ENCODE peak calls at places on chromosomes 13 and 19, in seven cellular contexts. One of them, this sample, is unnamed.

GRCh38 chr13:31885994-31886393 is 145.6 kb upstream of the FRY start:
- DNase-seq in GM13976: no peak
- DNase-seq in activated CD4-positive, alpha-beta T cell treated with anti-CD3 and anti-CD28 coated beads, Interleukin-2, amount 50 U/mL, for 48 hours: no peak
- DNase-seq in globus pallidus: no peak
- DNase-seq in posterior cingulate gyrus: no peak
- DNase-seq in occipital lobe: no peak
- DNase-seq in substantia nigra: no peak
- DNase-seq in this sample: no peak

GRCh38 chr19:51157265-51157664 is 15.2 kb downstream of the SIGLEC7 start:
- DNase-seq in GM13976: no peak
- DNase-seq in activated CD4-positive, alpha-beta T cell treated with anti-CD3 and anti-CD28 coated beads, Interleukin-2, amount 50 U/mL, for 48 hours: no peak
- DNase-seq in globus pallidus: no peak
- DNase-seq in posterior cingulate gyrus: no peak
- DNase-seq in occipital lobe: no peak
- DNase-seq in substantia nigra: no peak
- DNase-seq in this sample: no peak

GRCh38 chr19:57241181-57241580 is 749 bp downstream of the ZNF805 start:
- DNase-seq in GM13976: no peak
- DNase-seq in activated CD4-positive, alpha-beta T cell treated with anti-CD3 and anti-CD28 coated beads, Interleukin-2, amount 50 U/mL, for 48 hours: no peak
- DNase-seq in globus pallidus: no peak
- DNase-seq in posterior cingulate gyrus: no peak
- DNase-seq in occipital lobe: no peak
- DNase-seq in substantia nigra: no peak
- DNase-seq in this sample: no peak

GRCh38 chr13:20828540-20829364 is 55.0 kb upstream of the EEF1AKMT1 start:
- DNase-seq in GM13976: peak; percentile 34
- DNase-seq in activated CD4-positive, alpha-beta T cell treated with anti-CD3 and anti-CD28 coated beads, Interleukin-2, amount 50 U/mL, for 48 hours: peak; percentile 5
- DNase-seq in globus pallidus: peak; percentile 63
- DNase-seq in posterior cingulate gyrus: no peak
- DNase-seq in occipital lobe: no peak
- DNase-seq in substantia nigra: no peak
- DNase-seq in this sample: no peak

GRCh38 chr13:33244210-33244906 is 41.2 kb downstream of the STARD13 start:
- DNase-seq in GM13976: no peak
- DNase-seq in activated CD4-positive, alpha-beta T cell treated with anti-CD3 and anti-CD28 coated beads, Interleukin-2, amount 50 U/mL, for 48 hours: no peak
- DNase-seq in globus pallidus: no peak
- DNase-seq in posterior cingulate gyrus: no peak
- DNase-seq in occipital lobe: no peak
- DNase-seq in substantia nigra: no peak
- DNase-seq in this sample: no peak

GRCh38 chr13:111110054-111110453 is 5.1 kb upstream of the ARHGEF7 start:
- DNase-seq in GM13976: no peak
- DNase-seq in activated CD4-positive, alpha-beta T cell treated with anti-CD3 and anti-CD28 coated beads, Interleukin-2, amount 50 U/mL, for 48 hours: no peak
- DNase-seq in globus pallidus: no peak
- DNase-seq in posterior cingulate gyrus: no peak
- DNase-seq in occipital lobe: no peak
- DNase-seq in substantia nigra: no peak
- DNase-seq in this sample: no peak

GRCh38 chr19:42488783-42489521 is 39.3 kb downstream of the CEACAM1 start:
- DNase-seq in GM13976: no peak
- DNase-seq in activated CD4-positive, alpha-beta T cell treated with anti-CD3 and anti-CD28 coated beads, Interleukin-2, amount 50 U/mL, for 48 hours: no peak
- DNase-seq in globus pallidus: no peak
- DNase-seq in posterior cingulate gyrus: no peak
- DNase-seq in occipital lobe: no peak
- DNase-seq in substantia nigra: no peak
- DNase-seq in this sample: no peak

GRCh38 chr19:1622541-1622940 is 17.3 kb upstream of the UQCR11 start:
- DNase-seq in GM13976: no peak
- DNase-seq in activated CD4-positive, alpha-beta T cell treated with anti-CD3 and anti-CD28 coated beads, Interleukin-2, amount 50 U/mL, for 48 hours: no peak
- DNase-seq in globus pallidus: no peak
- DNase-seq in posterior cingulate gyrus: no peak
- DNase-seq in occipital lobe: no peak
- DNase-seq in substantia nigra: no peak
- DNase-seq in this sample: no peak

This sample was measured in caudate nucleus.